ENCODE peak calls at places on chromosomes 3 and 15, in nine cellular contexts. H is fibroblast of mammary gland; A is sigmoid colon; C is T-helper 2 cell; S is activated CD4-positive, alpha-beta T cell treated with anti-CD3 and anti-CD28 coated beads for 4 hours; M is T-helper 9 cell; J is fibroblast of lung; Q is neural crest cell; B is GM19239. P is an unnamed sample.

GRCh38 chr15:41558400-41559238 is at the start of gene TYRO3:
- DNase-seq in H (no peak), J (peak; percentile 42), M (peak; percentile 73), B (peak; percentile 89), C (peak; percentile 67), Q (peak; percentile 48), A (peak; percentile 80), S (peak; percentile 74), P (no peak)

GRCh38 chr15:68408526-68408925 is 23.4 kb downstream of the ITGA11 start:
- DNase-seq in J (no peak), H (no peak), Q (no peak), S (no peak), M (no peak), A (peak; percentile 40), B (no peak), C (no peak), P (no peak)

GRCh38 chr3:141410861-141411771 is 42.8 kb downstream of the ZBTB38 start:
- DNase-seq in S (peak; percentile 37), B (no peak), J (peak; percentile 55), C (peak; percentile 28), A (no peak), H (peak; percentile 78), Q (no peak), M (no peak), P (no peak)

GRCh38 chr3:128794067-128794768 is 68.2 kb downstream of the RAB7A start:
- DNase-seq in M (no peak), J (peak; percentile 95), C (no peak), H (peak; percentile 92), A (no peak), Q (no peak), B (no peak), S (peak; percentile 46), P (no peak)

GRCh38 chr15:74138642-74139041 is 8.3 kb downstream of the ISLR2 start:
- DNase-seq in S (no peak), J (no peak), C (no peak), Q (no peak), M (no peak), H (no peak), A (no peak), B (no peak), P (no peak)

GRCh38 chr15:67067930-67068542 is 2.6 kb downstream of the SMAD3 start:
- DNase-seq in A (no peak), H (no peak), B (no peak), S (no peak), M (no peak), J (peak; percentile 62), Q (no peak), C (peak; percentile 27), P (no peak)

GRCh38 chr15:97563516-97563915 is 397.0 kb upstream of the ARRDC4 start:
- DNase-seq in J (no peak), Q (no peak), C (no peak), B (no peak), A (no peak), M (no peak), H (no peak), S (no peak), P (no peak)

GRCh38 chr15:49558924-49559323 is 61.7 kb downstream of the FAM227B start:
- DNase-seq in A (no peak), M (no peak), S (no peak), C (no peak), B (no peak), H (peak; percentile 7), Q (no peak), J (no peak), P (no peak)

GRCh38 chr15:35141743-35142356 is 56.8 kb upstream of the NANOGP8 start:
- DNase-seq in C (no peak), B (no peak), J (peak; percentile 93), H (peak; percentile 94), S (no peak), A (no peak), Q (no peak), M (no peak), P (no peak)

GRCh38 chr15:61748529-61748928 is 311.7 kb downstream of the VPS13C start:
- DNase-seq in B (no peak), A (no peak), S (no peak), Q (no peak), H (peak; percentile 96), M (no peak), J (no peak), C (no peak), P (no peak)

GRCh38 chr3:127658234-127658633 is 14.5 kb upstream of the ABTB1 start:
- DNase-seq in C (no peak), S (no peak), B (no peak), J (peak; percentile 6), Q (no peak), M (no peak), H (no peak), A (no peak), P (no peak)

GRCh38 chr15:88704791-88705768 is 66.3 kb downstream of the ISG20 start:
- DNase-seq in B (no peak), H (peak; percentile 16), C (no peak), Q (no peak), M (no peak), S (no peak), A (peak; percentile 83), J (peak; percentile 55), P (peak; percentile 8)

GRCh38 chr15:55530861-55531313 is 22.9 kb upstream of the DNAAF4 start:
- DNase-seq in Q (no peak), B (no peak), M (no peak), C (no peak), S (no peak), A (no peak), H (peak; percentile 48), J (peak; percentile 79), P (no peak)

GRCh38 chr15:68311859-68312557 is 34.5 kb downstream of the FEM1B start:
- DNase-seq in H (no peak), J (no peak), M (no peak), Q (no peak), S (no peak), B (no peak), C (no peak), A (no peak), P (no peak)

GRCh38 chr15:74790080-74790916 is 8.4 kb downstream of the CSK start:
- DNase-seq in J (peak; percentile 94), A (peak; percentile 82), Q (peak; percentile 33), S (no peak), H (peak; percentile 90), B (no peak), C (no peak), M (peak; percentile 33), P (no peak)

GRCh38 chr15:85793641-85794597 is 806 bp downstream of the KLHL25 start:
- DNase-seq in M (peak; percentile 19), S (peak; percentile 13), H (peak; percentile 59), Q (peak; percentile 35), C (peak; percentile 12), A (no peak), B (peak; percentile 47), J (peak; percentile 30), P (peak; percentile 7)

GRCh38 chr3:43620953-43621405 is 832 bp downstream of the ANO10 start:
- DNase-seq in Q (no peak), A (no peak), C (no peak), J (peak; percentile 14), M (no peak), S (no peak), H (no peak), B (no peak), P (no peak)

GRCh38 chr3:65534825-65535224 is 503.9 kb downstream of the MAGI1 start:
- DNase-seq in Q (no peak), A (no peak), C (no peak), J (no peak), H (no peak), B (no peak), M (no peak), S (no peak), P (no peak)

GRCh38 chr15:69008056-69008455 is 6.4 kb upstream of the NOX5 start:
- DNase-seq in B (no peak), C (no peak), M (no peak), S (no peak), H (no peak), J (no peak), Q (no peak), A (no peak), P (no peak)

GRCh38 chr15:85289677-85290365 is 90.6 kb upstream of the AKAP13 start:
- DNase-seq in J (peak; percentile 34), S (no peak), A (no peak), C (no peak), B (no peak), M (no peak), Q (no peak), H (peak; percentile 54), P (no peak)

GRCh38 chr15:90840157-90840855 is 28.1 kb upstream of the FURIN start:
- DNase-seq in S (no peak), M (no peak), H (no peak), C (no peak), A (no peak), Q (no peak), B (no peak), J (no peak), P (no peak)

GRCh38 chr15:58608711-58609110 is 140.8 kb downstream of the ADAM10 start:
- DNase-seq in M (no peak), J (no peak), C (no peak), H (no peak), B (no peak), A (no peak), Q (no peak), S (no peak), P (no peak)

GRCh38 chr15:68186671-68187397 is 18.3 kb downstream of the CALML4 start:
- DNase-seq in M (no peak), C (no peak), J (peak; percentile 78), H (peak; percentile 87), Q (no peak), A (no peak), S (no peak), B (no peak), P (no peak)

GRCh38 chr3:9916734-9917680 is at the start of gene IL17RC:
- DNase-seq in C (no peak), B (no peak), A (peak; percentile 98), S (peak; percentile 50), Q (peak; percentile 27), J (peak; percentile 86), H (peak; percentile 97), M (no peak), P (peak; percentile 37)